ENCODE peak calls at places on chromosomes 6 and 20, in nine cellular contexts. T is HCT116, H is OCI-LY7, C is neural progenitor cell, Z is MM.1S, F is hepatocyte, R is PC-3, Q is SK-N-SH, I is GM23248. A is an unnamed sample.

GRCh38 chr20:54037525-54037924 is 32.9 kb downstream of the BCAS1 start:
- DNase-seq in R (no peak), T (no peak), Q (no peak), I (no peak), C (no peak), H (no peak), F (no peak), Z (no peak), A (no peak)

GRCh38 chr6:44133003-44133931 is 5.9 kb downstream of the TMEM63B start:
- DNase-seq in R (peak; percentile 60), T (peak; percentile 15), C (peak; percentile 71), F (peak; percentile 81), H (no peak), Q (peak; percentile 94), Z (no peak), I (peak; percentile 74), A (peak; percentile 58)

GRCh38 chr6:158285321-158285960 is 26.8 kb upstream of the TULP4 start:
- DNase-seq in I (peak; percentile 15), H (no peak), T (no peak), Q (no peak), R (no peak), Z (no peak), C (peak; percentile 31), F (no peak), A (no peak)

GRCh38 chr20:39632176-39632575 is 670.0 kb downstream of the DHX35 start:
- DNase-seq in C (no peak), T (no peak), F (no peak), I (no peak), R (no peak), Z (no peak), Q (no peak), H (no peak), A (no peak)

GRCh38 chr20:63210011-63210605 is 5.8 kb downstream of the YTHDF1 start:
- DNase-seq in Q (no peak), Z (no peak), T (no peak), H (no peak), C (no peak), R (no peak), I (no peak), F (no peak), A (no peak)

GRCh38 chr20:57439432-57439831 is 48.2 kb downstream of the RBM38 start:
- DNase-seq in R (peak; percentile 73), Z (no peak), Q (no peak), T (no peak), F (no peak), C (no peak), I (peak; percentile 21), H (no peak), A (no peak)

GRCh38 chr6:14927398-14927797 is 318.5 kb upstream of the JARID2 start:
- DNase-seq in I (no peak), F (no peak), C (no peak), R (no peak), Q (no peak), Z (no peak), H (no peak), T (no peak), A (no peak)

GRCh38 chr20:50308513-50309279 is 118.1 kb downstream of the CEBPB start:
- DNase-seq in C (peak; percentile 73), H (peak; percentile 50), R (peak; percentile 96), F (peak; percentile 91), Q (peak; percentile 94), I (peak; percentile 97), Z (no peak), T (peak; percentile 42), A (peak; percentile 67)

GRCh38 chr6:79861023-79861422 is 86.3 kb downstream of the ELOVL4 start:
- DNase-seq in C (peak; percentile 12), T (no peak), H (no peak), R (no peak), F (no peak), I (no peak), Z (no peak), Q (no peak), A (no peak)

GRCh38 chr20:5557123-5557522 is 193.1 kb upstream of the SHLD1 start:
- DNase-seq in R (peak; percentile 66), F (peak; percentile 57), Q (peak; percentile 54), C (peak; percentile 61), H (peak; percentile 75), T (peak; percentile 13), I (peak; percentile 63), Z (peak; percentile 51), A (peak; percentile 76)

GRCh38 chr20:33072813-33073212 is 6.6 kb upstream of the BPIFB4 start:
- DNase-seq in I (no peak), F (no peak), Z (no peak), H (no peak), T (no peak), Q (no peak), R (no peak), C (no peak), A (no peak)

GRCh38 chr6:1416191-1416764 is 26.9 kb downstream of the FOXF2 start:
- DNase-seq in C (no peak), Q (no peak), I (no peak), R (no peak), T (no peak), Z (no peak), F (no peak), H (no peak), A (peak; percentile 55)
- TF ChIP-seq EZH2phosphoT487 in C (no peak), Q (no peak), I (no peak), R (no peak), T (no peak), Z (no peak), F (no peak), H (no peak), A (no peak)

GRCh38 chr6:106572875-106573575 is 56.3 kb downstream of the RTN4IP1 start:
- DNase-seq in C (no peak), Z (no peak), H (no peak), F (peak; percentile 25), R (no peak), Q (no peak), T (no peak), I (no peak), A (no peak)
- H3K4me2 ChIP-seq in C (no peak overlapping the region), Z (no peak overlapping the region), H (no peak overlapping the region), F (no peak overlapping the region), R (no peak overlapping the region), Q (no peak overlapping the region), T (no peak overlapping the region), I (no peak overlapping the region), A (no peak overlapping the region)

GRCh38 chr6:137683886-137684285 is 183.2 kb upstream of the TNFAIP3 start:
- DNase-seq in Z (no peak), F (no peak), R (no peak), H (no peak), C (no peak), T (no peak), Q (no peak), I (no peak), A (no peak)

GRCh38 chr6:137677714-137678113 is 183.5 kb upstream of the OLIG3 start:
- DNase-seq in I (no peak), C (no peak), Z (no peak), R (no peak), T (no peak), F (no peak), H (no peak), Q (no peak), A (no peak)

GRCh38 chr6:137678451-137678850 is 184.3 kb upstream of the OLIG3 start:
- DNase-seq in T (no peak), I (no peak), R (no peak), C (no peak), F (no peak), Q (no peak), Z (no peak), H (no peak), A (no peak)

GRCh38 chr6:137681445-137682009 is 185.5 kb upstream of the TNFAIP3 start:
- DNase-seq in I (no peak), T (no peak), C (no peak), R (no peak), F (no peak), Q (no peak), Z (no peak), H (no peak), A (no peak)

DNA sequence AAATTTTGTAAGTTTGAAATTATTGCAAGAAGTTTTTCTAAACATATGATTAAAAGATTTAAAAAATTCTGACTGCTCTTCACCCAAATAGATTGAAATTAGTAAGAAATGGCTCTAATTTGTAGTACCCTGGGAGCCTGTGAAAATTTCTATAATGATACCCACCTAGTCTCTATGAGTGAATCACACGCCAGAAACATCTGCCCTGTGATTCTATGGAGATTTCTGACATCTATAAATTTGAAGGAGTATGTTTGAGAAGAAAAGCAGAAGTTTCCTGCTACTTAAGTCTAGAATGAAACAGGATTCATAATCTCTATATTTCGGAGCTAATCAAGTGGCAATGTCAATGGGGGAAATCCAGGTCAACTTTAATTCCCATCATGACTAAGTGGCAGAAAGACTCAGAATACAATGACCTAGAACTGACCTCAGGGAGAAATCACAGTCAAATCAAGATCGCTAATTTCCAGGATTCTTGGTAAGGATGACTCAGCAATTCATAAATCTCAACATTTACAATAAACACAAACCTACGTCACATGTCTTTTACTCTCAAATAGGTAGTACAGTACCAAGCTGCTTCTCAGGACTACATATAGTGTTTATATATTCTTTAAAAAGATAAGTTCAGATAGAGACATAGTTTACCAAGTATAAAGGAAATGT is 186.2 kb upstream of the TNFAIP3 start:
- DNase-seq in Q (no peak), F (no peak), I (no peak), C (no peak), R (peak; percentile 4), Z (no peak), T (no peak), H (no peak), A (no peak)
- TF ChIP-seq EZH2phosphoT487 in Q (no peak), F (no peak), I (no peak), C (no peak), R (no peak), Z (no peak), T (no peak), H (no peak), A (no peak)

GRCh38 chr6:12957321-12958051 is 240.9 kb downstream of the PHACTR1 start:
- DNase-seq in T (no peak), Q (peak; percentile 59), I (peak; percentile 76), F (peak; percentile 69), H (no peak), R (no peak), C (peak; percentile 41), Z (peak; percentile 25), A (peak; percentile 62)

GRCh38 chr6:12958052-12958706 is 241.6 kb downstream of the PHACTR1 start:
- DNase-seq in Q (no peak), R (no peak), T (no peak), C (no peak), Z (no peak), I (peak; percentile 44), F (peak; percentile 6), H (no peak), A (peak; percentile 33)

GRCh38 chr6:12956991-12957320 is 240.4 kb downstream of the PHACTR1 start:
- DNase-seq in C (peak; percentile 8), I (no peak), R (no peak), T (no peak), Z (no peak), Q (no peak), H (no peak), F (no peak), A (no peak)

GRCh38 chr6:12950879-12951814 is 234.6 kb downstream of the PHACTR1 start:
- DNase-seq in Z (no peak), F (peak; percentile 19), C (no peak), I (no peak), Q (no peak), R (no peak), H (no peak), T (no peak), A (no peak)

DNA sequence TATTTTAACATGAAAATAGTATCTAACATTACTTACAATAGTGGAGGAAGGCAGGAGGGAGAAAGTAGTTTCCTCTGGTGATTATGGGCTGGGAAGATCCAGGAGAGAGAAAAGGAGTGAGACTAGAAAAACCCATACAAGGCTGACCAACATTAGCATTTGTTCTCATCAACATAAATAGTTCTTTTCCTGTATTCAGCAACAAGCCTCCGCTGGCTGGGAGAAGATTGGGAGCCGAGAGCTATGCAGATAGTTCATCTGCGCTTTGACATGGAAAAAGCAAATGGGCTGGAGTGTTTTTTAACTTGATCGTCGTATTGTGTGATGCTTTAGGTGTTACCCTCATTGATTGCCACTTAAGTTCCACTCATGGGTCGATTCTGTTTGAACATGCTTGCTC is 239.4 kb downstream of the PHACTR1 start:
- DNase-seq in C (no peak), T (no peak), R (no peak), H (no peak), I (no peak), Z (no peak), Q (no peak), F (no peak), A (peak; percentile 78)
- H3K4me2 ChIP-seq in C (peak overlapping the region; percentile 22), T (no peak overlapping the region), R (no peak overlapping the region), H (no peak overlapping the region), I (no peak overlapping the region), Z (no peak overlapping the region), Q (no peak overlapping the region), F (no peak overlapping the region), A (peak overlapping the region; percentile 83)